ENCODE peak calls at places on chromosomes 6 and 20, in six cellular contexts. One of them, this sample, is unnamed.

GRCh38 chr20:48682529-48683385 is 145.0 kb downstream of the PREX1 start:
- DNase-seq in endothelial cell of umbilical vein: peak
- DNase-seq in Peyer's patch: peak
- DNase-seq in sigmoid colon: peak
- DNase-seq in tibial nerve: peak
- DNase-seq in uterus: peak
- DNase-seq in this sample: peak

GRCh38 chr20:645318-646106 is 7.5 kb downstream of the SRXN1 start:
- DNase-seq in tibial nerve: peak
- DNase-seq in sigmoid colon: no peak
- DNase-seq in Peyer's patch: peak
- DNase-seq in endothelial cell of umbilical vein: peak
- DNase-seq in uterus: peak
- DNase-seq in this sample: peak

GRCh38 chr6:42140756-42141602 is 1.4 kb downstream of the C6orf132 start:
- DNase-seq in Peyer's patch: peak
- DNase-seq in tibial nerve: peak
- DNase-seq in sigmoid colon: no peak
- DNase-seq in endothelial cell of umbilical vein: no peak
- DNase-seq in uterus: no peak
- DNase-seq in this sample: peak

GRCh38 chr20:17097603-17098002 is 129.2 kb upstream of the PCSK2 start:
- DNase-seq in sigmoid colon: no peak
- DNase-seq in Peyer's patch: no peak
- DNase-seq in uterus: no peak
- DNase-seq in endothelial cell of umbilical vein: no peak
- DNase-seq in tibial nerve: no peak
- DNase-seq in this sample: peak

GRCh38 chr6:71406871-71407860 is 118.6 kb downstream of the OGFRL1 start:
- DNase-seq in uterus: no peak
- DNase-seq in tibial nerve: no peak
- DNase-seq in Peyer's patch: no peak
- DNase-seq in endothelial cell of umbilical vein: peak
- DNase-seq in sigmoid colon: no peak
- DNase-seq in this sample: no peak

GRCh38 chr6:106510090-106510970 is 119.0 kb downstream of the RTN4IP1 start:
- DNase-seq in sigmoid colon: peak
- DNase-seq in Peyer's patch: peak
- DNase-seq in tibial nerve: no peak
- DNase-seq in uterus: peak
- DNase-seq in endothelial cell of umbilical vein: no peak
- DNase-seq in this sample: peak

GRCh38 chr6:28081486-28081751 is 1.1 kb downstream of the ZNF165 start:
- DNase-seq in Peyer's patch: no peak
- DNase-seq in sigmoid colon: no peak
- DNase-seq in endothelial cell of umbilical vein: no peak
- DNase-seq in uterus: no peak
- DNase-seq in tibial nerve: no peak
- DNase-seq in this sample: no peak

GRCh38 chr20:859661-860294 is 26.3 kb downstream of the FAM110A start:
- DNase-seq in sigmoid colon: no peak
- DNase-seq in tibial nerve: no peak
- DNase-seq in endothelial cell of umbilical vein: no peak
- DNase-seq in uterus: no peak
- DNase-seq in Peyer's patch: no peak
- DNase-seq in this sample: no peak

GRCh38 chr6:4667591-4667990 is 108.6 kb upstream of the CDYL start:
- DNase-seq in uterus: no peak
- DNase-seq in Peyer's patch: no peak
- DNase-seq in sigmoid colon: no peak
- DNase-seq in endothelial cell of umbilical vein: no peak
- DNase-seq in tibial nerve: no peak
- DNase-seq in this sample: no peak

GRCh38 chr6:75775219-75775618 is 26.2 kb downstream of the MYO6 start:
- DNase-seq in Peyer's patch: no peak
- DNase-seq in tibial nerve: no peak
- DNase-seq in endothelial cell of umbilical vein: no peak
- DNase-seq in uterus: no peak
- DNase-seq in sigmoid colon: no peak
- DNase-seq in this sample: no peak

GRCh38 chr6:132089173-132089572 is 138.0 kb upstream of the CCN2 start:
- DNase-seq in endothelial cell of umbilical vein: no peak
- DNase-seq in Peyer's patch: no peak
- DNase-seq in tibial nerve: no peak
- DNase-seq in uterus: no peak
- DNase-seq in sigmoid colon: no peak
- DNase-seq in this sample: no peak

GRCh38 chr20:24998121-24998520 is 5.6 kb upstream of the APMAP start:
- DNase-seq in sigmoid colon: peak
- DNase-seq in uterus: no peak
- DNase-seq in tibial nerve: no peak
- DNase-seq in Peyer's patch: no peak
- DNase-seq in endothelial cell of umbilical vein: no peak
- DNase-seq in this sample: peak

GRCh38 chr6:129542705-129543104 is 167.3 kb downstream of the ARHGAP18 start:
- DNase-seq in uterus: no peak
- DNase-seq in Peyer's patch: no peak
- DNase-seq in tibial nerve: no peak
- DNase-seq in sigmoid colon: no peak
- DNase-seq in endothelial cell of umbilical vein: peak
- DNase-seq in this sample: no peak

GRCh38 chr6:166318649-166319600 is 10.7 kb upstream of the PRR18 start:
- DNase-seq in endothelial cell of umbilical vein: no peak
- DNase-seq in Peyer's patch: no peak
- DNase-seq in sigmoid colon: no peak
- DNase-seq in tibial nerve: no peak
- DNase-seq in uterus: no peak
- DNase-seq in this sample: no peak

GRCh38 chr6:89729818-89730217 is 89.8 kb downstream of the MDN1 start:
- DNase-seq in Peyer's patch: no peak
- DNase-seq in uterus: no peak
- DNase-seq in tibial nerve: no peak
- DNase-seq in sigmoid colon: no peak
- DNase-seq in endothelial cell of umbilical vein: no peak
- DNase-seq in this sample: no peak

GRCh38 chr20:32360333-32360634 is 2.2 kb downstream of the ASXL1 start:
- DNase-seq in endothelial cell of umbilical vein: no peak
- DNase-seq in uterus: no peak
- DNase-seq in sigmoid colon: no peak
- DNase-seq in tibial nerve: no peak
- DNase-seq in Peyer's patch: no peak
- DNase-seq in this sample: no peak

GRCh38 chr20:32359633-32360332 is 1.7 kb downstream of the ASXL1 start:
- DNase-seq in endothelial cell of umbilical vein: peak
- DNase-seq in Peyer's patch: no peak
- DNase-seq in sigmoid colon: no peak
- DNase-seq in tibial nerve: no peak
- DNase-seq in uterus: no peak
- DNase-seq in this sample: no peak

GRCh38 chr20:32357869-32358631 is at the start of gene ASXL1:
- DNase-seq in Peyer's patch: peak
- DNase-seq in tibial nerve: peak
- DNase-seq in endothelial cell of umbilical vein: peak
- DNase-seq in uterus: peak
- DNase-seq in sigmoid colon: peak
- DNase-seq in this sample: peak

GRCh38 chr20:32358632-32358882 is 426 bp downstream of the ASXL1 start:
- DNase-seq in uterus: no peak
- DNase-seq in endothelial cell of umbilical vein: no peak
- DNase-seq in sigmoid colon: no peak
- DNase-seq in Peyer's patch: no peak
- DNase-seq in tibial nerve: no peak
- DNase-seq in this sample: no peak

DNA sequence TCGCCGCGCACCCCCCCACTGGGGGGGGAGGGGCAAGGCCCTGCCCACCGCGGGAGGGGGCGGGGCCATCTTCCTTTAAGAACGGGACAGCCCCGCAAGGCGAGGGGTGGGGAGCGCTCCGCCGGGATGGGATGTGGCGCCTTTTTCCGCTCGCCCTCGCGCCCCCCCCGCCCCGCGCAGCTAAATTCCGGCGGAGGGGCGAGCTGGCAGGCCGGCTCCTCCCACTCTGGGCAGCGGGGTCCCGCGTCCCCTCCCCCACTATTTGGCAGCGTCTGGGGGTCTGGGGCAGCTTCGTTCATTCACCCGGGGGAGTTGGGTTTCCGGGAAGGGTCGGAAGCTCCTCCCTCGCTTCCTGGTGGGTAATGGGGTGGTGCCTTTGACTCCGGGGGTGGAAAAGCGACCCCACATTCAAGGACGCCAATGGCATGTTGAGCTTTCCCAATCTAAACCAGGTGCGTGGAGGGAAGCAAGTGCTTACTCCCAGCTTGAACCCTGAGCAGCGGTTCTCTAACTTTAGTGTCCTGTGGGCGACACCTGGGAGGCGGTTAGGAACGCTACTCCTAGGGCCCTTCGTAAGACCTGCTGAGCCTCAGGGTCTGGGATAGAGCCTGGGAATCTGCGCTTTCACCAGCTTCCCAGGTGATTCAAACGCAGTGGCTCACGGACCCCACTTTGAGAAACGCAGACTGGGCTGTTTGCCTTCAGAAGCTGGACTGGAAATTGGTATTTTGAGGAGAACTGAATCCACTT is 927 bp downstream of the ASXL1 start:
- DNase-seq in Peyer's patch: peak
- DNase-seq in endothelial cell of umbilical vein: peak
- DNase-seq in sigmoid colon: peak
- DNase-seq in uterus: peak
- DNase-seq in tibial nerve: peak
- DNase-seq in this sample: peak
- TF ChIP-seq POLR2A in Peyer's patch: peak
- TF ChIP-seq POLR2A in endothelial cell of umbilical vein: peak
- TF ChIP-seq POLR2A in sigmoid colon: no peak
- TF ChIP-seq POLR2A in uterus: peak
- TF ChIP-seq POLR2A in tibial nerve: no peak
- TF ChIP-seq POLR2A in this sample: peak

DNA sequence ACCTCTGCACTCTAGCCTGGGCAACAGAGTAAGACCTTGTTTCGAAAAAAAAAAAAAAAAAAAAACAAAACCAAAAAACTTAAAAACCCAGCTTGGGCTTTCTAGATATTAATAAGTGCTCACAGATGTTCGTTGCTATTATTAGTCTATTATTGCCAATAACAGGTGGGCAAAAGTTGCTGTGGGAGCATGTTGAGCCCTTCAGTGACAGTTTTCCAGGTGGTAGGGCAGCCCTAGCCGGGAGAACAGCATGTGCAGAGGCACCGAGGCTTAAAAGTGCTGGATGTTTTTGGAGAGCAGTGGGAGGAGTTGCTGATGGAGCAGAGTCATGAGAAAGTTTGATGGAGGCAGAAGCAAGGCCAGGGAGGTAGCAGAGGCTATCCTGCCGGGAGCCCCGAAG is 4.4 kb downstream of the PPP1R16B start:
- DNase-seq in Peyer's patch: peak
- DNase-seq in tibial nerve: no peak
- DNase-seq in endothelial cell of umbilical vein: no peak
- DNase-seq in uterus: no peak
- DNase-seq in sigmoid colon: no peak
- DNase-seq in this sample: no peak
- H3K27ac ChIP-seq in Peyer's patch: no peak
- H3K27ac ChIP-seq in tibial nerve: no peak
- H3K27ac ChIP-seq in endothelial cell of umbilical vein: no peak
- H3K27ac ChIP-seq in uterus: no peak
- H3K27ac ChIP-seq in sigmoid colon: no peak
- H3K27ac ChIP-seq in this sample: no peak

DNA sequence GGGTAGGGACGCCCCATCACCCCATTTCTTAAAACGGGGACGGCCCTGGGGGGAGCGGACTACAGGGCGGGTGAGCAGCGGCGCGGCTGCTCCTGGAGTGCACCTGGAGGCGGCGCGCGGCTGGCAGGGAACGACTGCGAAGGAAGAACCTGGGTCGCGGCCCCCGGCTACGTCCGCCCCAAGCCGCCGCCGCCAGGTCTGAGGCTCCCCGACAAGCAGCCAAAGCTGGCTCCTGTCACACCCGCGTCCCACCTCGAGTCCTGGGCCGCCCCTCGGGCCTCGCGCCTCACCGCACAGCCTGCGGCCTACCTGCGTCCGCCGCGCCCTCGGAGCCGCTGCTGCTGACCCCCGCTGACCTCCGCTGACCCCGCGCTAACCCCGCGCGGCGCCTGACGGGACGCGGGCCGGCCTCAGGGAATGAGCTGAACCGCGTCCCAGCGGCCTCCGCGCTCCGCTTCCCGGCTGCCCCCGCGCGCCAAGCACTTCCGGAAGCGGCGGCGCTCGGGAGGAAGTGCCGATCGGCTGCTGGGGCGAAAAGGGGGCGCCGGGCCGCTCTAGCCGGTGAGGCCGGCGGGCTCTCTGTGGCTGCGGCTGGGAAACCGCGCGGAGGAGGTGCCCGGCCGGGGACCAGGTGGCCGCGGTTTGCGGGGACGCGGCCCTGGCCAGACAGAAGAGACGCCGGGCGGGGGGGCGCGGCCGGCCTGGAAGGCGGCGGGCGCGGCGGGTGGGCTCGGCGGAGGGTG is at the start of the genes ARFRP1 and ZGPAT:
- DNase-seq in sigmoid colon: peak
- DNase-seq in endothelial cell of umbilical vein: peak
- DNase-seq in uterus: peak
- DNase-seq in Peyer's patch: peak
- DNase-seq in tibial nerve: peak
- DNase-seq in this sample: peak
- TF ChIP-seq POLR2A in sigmoid colon: no peak
- TF ChIP-seq POLR2A in endothelial cell of umbilical vein: peak
- TF ChIP-seq POLR2A in uterus: peak
- TF ChIP-seq POLR2A in Peyer's patch: no peak
- TF ChIP-seq POLR2A in tibial nerve: peak
- TF ChIP-seq POLR2A in this sample: peak

GRCh38 chr6:108592371-108593337 is 31.9 kb downstream of the FOXO3 start:
- DNase-seq in Peyer's patch: peak
- DNase-seq in uterus: peak
- DNase-seq in tibial nerve: no peak
- DNase-seq in sigmoid colon: peak
- DNase-seq in endothelial cell of umbilical vein: no peak
- DNase-seq in this sample: no peak

GRCh38 chr6:108597601-108598315 is 37.0 kb downstream of the FOXO3 start:
- DNase-seq in endothelial cell of umbilical vein: peak
- DNase-seq in tibial nerve: no peak
- DNase-seq in uterus: no peak
- DNase-seq in sigmoid colon: peak
- DNase-seq in Peyer's patch: no peak
- DNase-seq in this sample: no peak

GRCh38 chr6:108596947-108597346 is 36.2 kb downstream of the FOXO3 start:
- DNase-seq in uterus: no peak
- DNase-seq in sigmoid colon: no peak
- DNase-seq in Peyer's patch: no peak
- DNase-seq in tibial nerve: no peak
- DNase-seq in endothelial cell of umbilical vein: no peak
- DNase-seq in this sample: no peak

GRCh38 chr6:108591040-108591816 is 30.5 kb downstream of the FOXO3 start:
- DNase-seq in uterus: no peak
- DNase-seq in sigmoid colon: no peak
- DNase-seq in Peyer's patch: no peak
- DNase-seq in endothelial cell of umbilical vein: no peak
- DNase-seq in tibial nerve: no peak
- DNase-seq in this sample: no peak

DNA sequence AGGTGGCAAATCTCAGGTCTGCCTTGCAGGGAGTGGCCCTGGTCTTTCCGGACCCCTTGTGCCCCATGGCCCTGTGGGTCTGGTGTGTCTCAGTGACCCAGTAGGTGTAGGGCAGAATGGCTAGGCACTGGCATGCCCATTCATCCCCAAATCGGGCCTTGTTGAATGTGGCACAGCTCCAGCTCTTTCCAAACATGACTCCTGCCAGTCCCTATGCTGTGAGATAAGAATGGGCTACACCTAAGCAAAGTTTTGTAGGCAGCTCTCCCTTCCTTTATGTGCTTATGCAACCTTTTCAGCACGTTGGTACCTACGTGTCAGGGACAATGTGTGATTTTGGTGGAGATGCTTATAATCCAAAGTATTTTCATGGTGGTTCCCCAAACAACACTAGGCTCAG is 33.9 kb downstream of the FOXO3 start:
- DNase-seq in tibial nerve: no peak
- DNase-seq in uterus: no peak
- DNase-seq in endothelial cell of umbilical vein: no peak
- DNase-seq in sigmoid colon: no peak
- DNase-seq in Peyer's patch: no peak
- DNase-seq in this sample: peak
- H3K27ac ChIP-seq in tibial nerve: peak
- H3K27ac ChIP-seq in uterus: peak
- H3K27ac ChIP-seq in endothelial cell of umbilical vein: no peak
- H3K27ac ChIP-seq in sigmoid colon: peak
- H3K27ac ChIP-seq in Peyer's patch: no peak
- H3K27ac ChIP-seq in this sample: no peak